ENCODE peak calls at places on chromosome 7, in four cellular contexts. O is heart right ventricle; I is hepatocyte; M is CD8-positive, alpha-beta memory T cell. U is an unnamed sample.

GRCh38 chr7:22361795-22362194 is 4.8 kb upstream of the RAPGEF5 start:
- DNase-seq in O (no peak), I (no peak), M (no peak), U (no peak)

GRCh38 chr7:70679666-70680065 is 452.3 kb upstream of the GALNT17 start:
- DNase-seq in I (no peak), O (no peak), M (peak; percentile 32), U (no peak)

GRCh38 chr7:148337166-148337565 is 253.4 kb upstream of the C7orf33 start:
- DNase-seq in M (no peak), O (no peak), I (peak; percentile 43), U (no peak)

GRCh38 chr7:151246161-151247015 is 2.1 kb downstream of the SMARCD3 start:
- DNase-seq in M (no peak), O (no peak), I (no peak), U (no peak)

GRCh38 chr7:98119257-98119918 is 12.7 kb downstream of the LMTK2 start:
- DNase-seq in I (peak; percentile 58), M (no peak), O (no peak), U (no peak)

GRCh38 chr7:35555934-35556333 is 139.0 kb downstream of the HERPUD2 start:
- DNase-seq in M (no peak), I (peak; percentile 27), O (no peak), U (no peak)

GRCh38 chr7:141550694-141551079 is 523 bp upstream of the AGK start:
- DNase-seq in I (peak; percentile 6), M (no peak), O (peak; percentile 21), U (no peak)

GRCh38 chr7:24732646-24733413 is 24.4 kb downstream of the GSDME start:
- DNase-seq in M (no peak), I (peak; percentile 55), O (no peak), U (no peak)

GRCh38 chr7:99141756-99142726 is 1.9 kb downstream of the SMURF1 start:
- DNase-seq in I (peak; percentile 84), M (peak; percentile 53), O (peak; percentile 70), U (no peak)

GRCh38 chr7:27168265-27168947 is 3.1 kb upstream of the HOXA9 start:
- DNase-seq in I (no peak), M (no peak), O (no peak), U (no peak)

GRCh38 chr7:80027616-80028173 is 106.9 kb upstream of the GNAI1 start:
- DNase-seq in I (no peak), M (no peak), O (no peak), U (no peak)

GRCh38 chr7:23333671-23334246 is 34.6 kb downstream of the MALSU1 start:
- DNase-seq in M (no peak), I (peak; percentile 27), O (peak; percentile 15), U (no peak)

GRCh38 chr7:101701153-101701794 is 72.2 kb upstream of the MYL10 start:
- DNase-seq in I (no peak), M (no peak), O (no peak), U (no peak)

GRCh38 chr7:620052-620451 is 100.4 kb upstream of the PDGFA start:
- DNase-seq in I (peak; percentile 34), O (no peak), M (no peak), U (no peak)

GRCh38 chr7:16223963-16224707 is 197.2 kb downstream of the CRPPA start:
- DNase-seq in O (no peak), I (no peak), M (peak; percentile 31), U (no peak)

GRCh38 chr7:147916573-147916972 is 674.0 kb upstream of the C7orf33 start:
- DNase-seq in M (no peak), O (no peak), I (no peak), U (no peak)

GRCh38 chr7:158723714-158724385 is 19.2 kb upstream of the NCAPG2 start:
- DNase-seq in M (no peak), O (no peak), I (no peak), U (no peak)

GRCh38 chr7:33932221-33932620 is 26.9 kb downstream of the BMPER start:
- DNase-seq in O (no peak), M (no peak), I (no peak), U (no peak)

GRCh38 chr7:6675807-6676405 is 30.8 kb downstream of the ZNF12 start:
- DNase-seq in M (no peak), O (no peak), I (no peak), U (no peak)

DNA sequence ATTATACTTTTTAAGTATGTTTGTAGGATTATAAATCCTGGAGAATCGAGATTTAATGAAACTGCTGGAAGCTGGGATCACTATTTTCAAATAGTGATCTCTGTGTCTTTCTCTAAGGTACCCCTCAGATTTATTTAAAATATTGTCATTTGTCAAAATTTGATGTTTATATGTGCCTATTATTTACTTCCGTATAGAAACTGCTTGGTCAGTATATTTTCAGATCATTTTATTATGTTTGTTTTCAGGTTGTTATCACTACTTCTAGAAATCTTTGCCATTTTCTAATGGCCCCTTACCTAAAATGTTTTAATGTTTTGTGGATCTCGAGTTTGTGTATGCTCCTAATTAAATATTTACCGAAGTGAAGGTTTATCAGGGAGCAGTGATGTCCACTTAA is 183.7 kb downstream of the SND1 start:
- DNase-seq in M (no peak), O (no peak), I (no peak), U (no peak)
- H3K4me1 ChIP-seq in M (no peaks in the 10 kb centered on the region), O (no peaks in the 10 kb centered on the region), I (peaks cover 11% of the 10 kb centered on the region), U (peaks cover 1% of the 10 kb centered on the region)

GRCh38 chr7:129370812-129371211 is 63.4 kb upstream of the STRIP2 start:
- DNase-seq in I (peak; percentile 29), M (no peak), O (no peak), U (no peak)

GRCh38 chr7:129368389-129368986 is 65.7 kb upstream of the STRIP2 start:
- DNase-seq in I (peak; percentile 5), M (no peak), O (no peak), U (no peak)

GRCh38 chr7:129362528-129362927 is 71.7 kb upstream of the STRIP2 start:
- DNase-seq in I (no peak), O (no peak), M (no peak), U (no peak)

GRCh38 chr7:129367349-129367699 is 66.9 kb upstream of the STRIP2 start:
- DNase-seq in I (no peak), M (no peak), O (no peak), U (no peak)

GRCh38 chr7:129367700-129368388 is 66.4 kb upstream of the STRIP2 start:
- DNase-seq in I (peak; percentile 91), M (peak; percentile 47), O (peak; percentile 63), U (peak; percentile 74)
- H3K27ac ChIP-seq in I (peak overlapping the region; percentile 81), M (no peak overlapping the region), O (no peak overlapping the region), U (no peak overlapping the region)

GRCh38 chr7:28815369-28815927 is 142.7 kb downstream of the TRIL start:
- DNase-seq in O (no peak), M (no peak), I (no peak), U (no peak)
- H3K4me3 ChIP-seq in O (no peak overlapping the region), M (no peak overlapping the region), I (no peak overlapping the region), U (no peak overlapping the region)

DNA sequence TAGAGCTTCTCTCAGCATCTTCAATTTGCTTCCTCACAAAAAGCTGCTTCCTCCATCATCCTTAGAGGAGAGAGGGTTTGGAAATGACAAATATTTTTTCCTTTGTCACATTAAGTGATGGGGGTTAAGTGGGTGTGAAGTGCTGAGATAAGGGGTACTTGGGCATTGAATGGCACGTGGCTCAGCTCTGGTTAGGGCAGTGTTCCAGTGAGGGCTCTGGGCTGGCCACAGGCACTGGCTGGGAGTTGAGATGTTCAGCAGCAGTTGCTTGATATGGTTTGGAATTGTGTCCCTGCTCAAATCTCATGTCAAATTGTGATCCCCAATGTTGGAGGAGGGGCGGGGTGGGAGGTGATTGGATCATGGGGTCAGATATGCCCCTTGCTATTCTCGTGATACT is 33.7 kb upstream of the CHCHD3 start:
- DNase-seq in M (no peak), I (no peak), O (no peak), U (no peak)
- H3K4me1 ChIP-seq in M (no peaks in the 10 kb centered on the region), I (no peaks in the 10 kb centered on the region), O (no peaks in the 10 kb centered on the region), U (peaks cover 2% of the 10 kb centered on the region)

GRCh38 chr7:139857791-139858190 is 28.7 kb downstream of the TBXAS1 start:
- DNase-seq in M (no peak), O (no peak), I (no peak), U (no peak)
- H3K27ac ChIP-seq in M (no peak overlapping the region), O (no peak overlapping the region), I (no peak overlapping the region), U (no peak overlapping the region)

GRCh38 chr7:73838642-73839041 is 3.7 kb downstream of the METTL27 start:
- DNase-seq in M (no peak), O (no peak), I (no peak), U (no peak)
- H3K4me3 ChIP-seq in M (no peak overlapping the region), O (no peak overlapping the region), I (no peak overlapping the region), U (no peak overlapping the region)

DNA sequence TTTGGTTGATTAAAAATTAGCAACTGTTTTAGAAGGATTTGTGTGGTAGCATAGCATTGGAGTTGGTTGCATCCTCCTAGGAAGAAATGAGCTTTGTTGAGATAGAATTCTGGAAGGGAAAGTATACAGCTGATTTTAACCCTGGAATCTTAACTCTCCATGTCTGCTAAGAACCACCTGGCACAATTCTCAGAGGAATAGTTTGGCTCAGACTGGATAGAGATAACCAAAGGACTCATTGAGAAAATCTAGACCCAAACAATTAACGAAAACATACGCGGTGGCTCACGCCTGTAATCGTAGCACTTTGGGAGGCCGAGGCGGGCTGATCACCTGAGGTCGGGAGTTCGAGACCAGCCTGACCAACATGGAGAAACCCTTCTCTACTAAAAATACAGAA is 99.1 kb upstream of the AOAH start:
- DNase-seq in I (no peak), O (no peak), M (no peak), U (no peak)
- H3K4me1 ChIP-seq in I (no peaks in the 10 kb centered on the region), O (no peaks in the 10 kb centered on the region), M (no peaks in the 10 kb centered on the region), U (no peaks in the 10 kb centered on the region)

DNA sequence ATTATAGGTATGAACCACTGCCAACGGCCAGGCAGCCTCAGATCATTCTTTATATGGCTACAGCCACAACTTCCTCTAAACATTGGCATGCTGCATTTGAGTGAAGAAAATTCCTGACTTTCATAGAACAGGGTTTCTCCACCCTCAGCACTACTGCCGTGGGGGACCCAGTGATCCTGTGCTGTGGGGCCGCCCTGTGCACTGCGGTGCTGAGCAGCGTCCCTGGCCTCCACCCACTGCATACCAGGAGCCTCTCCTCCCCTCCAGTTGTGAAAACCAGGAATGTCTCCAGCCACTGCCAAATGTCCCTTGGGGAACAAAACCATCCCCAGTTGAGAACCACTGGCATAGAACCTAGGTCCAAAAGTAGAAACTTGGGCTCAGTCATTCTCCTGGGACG is 15.8 kb downstream of the CNPY1 start:
- DNase-seq in I (no peak), M (no peak), O (no peak), U (no peak)
- H3K27ac ChIP-seq in I (no peak overlapping the region), M (no peak overlapping the region), O (no peak overlapping the region), U (no peak overlapping the region)

U was measured in iPS DF 6.9.